ENCODE peak calls at places on chromosomes 7 and 10, in seven cellular contexts. One of them, this sample, is unnamed.

GRCh38 chr7:121872831-121873764 is at the start of gene PTPRZ1:
- DNase-seq in psoas muscle: peak
- DNase-seq in mesenchymal stem cell: peak
- DNase-seq in A549: peak
- DNase-seq in uterus: no peak
- DNase-seq in choroid plexus epithelial cell: peak
- DNase-seq in spleen: no peak
- DNase-seq in this sample: no peak

GRCh38 chr10:18501610-18502009 is 149.8 kb downstream of the NSUN6 start:
- DNase-seq in psoas muscle: no peak
- DNase-seq in spleen: no peak
- DNase-seq in mesenchymal stem cell: no peak
- DNase-seq in choroid plexus epithelial cell: no peak
- DNase-seq in uterus: no peak
- DNase-seq in A549: no peak
- DNase-seq in this sample: no peak

GRCh38 chr7:45407730-45408406 is 166.3 kb upstream of the ADCY1 start:
- DNase-seq in mesenchymal stem cell: no peak
- DNase-seq in spleen: no peak
- DNase-seq in choroid plexus epithelial cell: no peak
- DNase-seq in psoas muscle: no peak
- DNase-seq in A549: no peak
- DNase-seq in uterus: no peak
- DNase-seq in this sample: peak

GRCh38 chr10:75532253-75532924 is 101.0 kb downstream of the LRMDA start:
- DNase-seq in spleen: no peak
- DNase-seq in choroid plexus epithelial cell: peak
- DNase-seq in psoas muscle: no peak
- DNase-seq in A549: peak
- DNase-seq in uterus: no peak
- DNase-seq in mesenchymal stem cell: peak
- DNase-seq in this sample: peak

GRCh38 chr7:27181176-27181520 is 3.9 kb downstream of the HOXA11 start:
- DNase-seq in mesenchymal stem cell: no peak
- DNase-seq in choroid plexus epithelial cell: no peak
- DNase-seq in spleen: peak
- DNase-seq in A549: no peak
- DNase-seq in uterus: peak
- DNase-seq in psoas muscle: no peak
- DNase-seq in this sample: no peak

GRCh38 chr7:47651355-47652317 is 69.7 kb upstream of the TNS3 start:
- DNase-seq in mesenchymal stem cell: peak
- DNase-seq in psoas muscle: no peak
- DNase-seq in uterus: no peak
- DNase-seq in spleen: no peak
- DNase-seq in choroid plexus epithelial cell: peak
- DNase-seq in A549: peak
- DNase-seq in this sample: peak

GRCh38 chr7:151060416-151061234 is 1.2 kb downstream of the SLC4A2 start:
- DNase-seq in mesenchymal stem cell: peak
- DNase-seq in spleen: no peak
- DNase-seq in A549: peak
- DNase-seq in psoas muscle: no peak
- DNase-seq in uterus: peak
- DNase-seq in choroid plexus epithelial cell: peak
- DNase-seq in this sample: peak

GRCh38 chr7:157984914-157985163 is 602.8 kb downstream of the PTPRN2 start:
- DNase-seq in mesenchymal stem cell: no peak
- DNase-seq in A549: no peak
- DNase-seq in psoas muscle: no peak
- DNase-seq in choroid plexus epithelial cell: no peak
- DNase-seq in spleen: no peak
- DNase-seq in uterus: no peak
- DNase-seq in this sample: no peak

GRCh38 chr7:108650487-108650886 is 80.8 kb downstream of the DNAJB9 start:
- DNase-seq in A549: no peak
- DNase-seq in uterus: no peak
- DNase-seq in mesenchymal stem cell: no peak
- DNase-seq in spleen: no peak
- DNase-seq in psoas muscle: no peak
- DNase-seq in choroid plexus epithelial cell: peak
- DNase-seq in this sample: no peak

GRCh38 chr7:66522518-66522917 is 106.2 kb upstream of the KCTD7 start:
- DNase-seq in psoas muscle: no peak
- DNase-seq in A549: no peak
- DNase-seq in spleen: peak
- DNase-seq in uterus: no peak
- DNase-seq in choroid plexus epithelial cell: no peak
- DNase-seq in mesenchymal stem cell: no peak
- DNase-seq in this sample: peak

GRCh38 chr7:3063016-3063753 is 19.5 kb upstream of the CARD11 start:
- DNase-seq in A549: no peak
- DNase-seq in mesenchymal stem cell: no peak
- DNase-seq in psoas muscle: no peak
- DNase-seq in choroid plexus epithelial cell: no peak
- DNase-seq in uterus: no peak
- DNase-seq in spleen: peak
- DNase-seq in this sample: no peak

GRCh38 chr7:47968852-47969774 is 10.3 kb downstream of the HUS1 start:
- DNase-seq in mesenchymal stem cell: peak
- DNase-seq in choroid plexus epithelial cell: peak
- DNase-seq in psoas muscle: no peak
- DNase-seq in spleen: no peak
- DNase-seq in uterus: peak
- DNase-seq in A549: peak
- DNase-seq in this sample: peak

GRCh38 chr7:116727432-116728009 is 55.5 kb downstream of the MET start:
- DNase-seq in mesenchymal stem cell: no peak
- DNase-seq in spleen: no peak
- DNase-seq in choroid plexus epithelial cell: no peak
- DNase-seq in psoas muscle: no peak
- DNase-seq in uterus: no peak
- DNase-seq in A549: no peak
- DNase-seq in this sample: no peak

GRCh38 chr10:61475449-61475873 is 22.3 kb upstream of the TMEM26 start:
- DNase-seq in A549: no peak
- DNase-seq in psoas muscle: no peak
- DNase-seq in mesenchymal stem cell: peak
- DNase-seq in spleen: no peak
- DNase-seq in choroid plexus epithelial cell: peak
- DNase-seq in uterus: no peak
- DNase-seq in this sample: no peak

GRCh38 chr7:152891837-152892236 is 132.3 kb downstream of the ACTR3B start:
- DNase-seq in uterus: no peak
- DNase-seq in mesenchymal stem cell: no peak
- DNase-seq in choroid plexus epithelial cell: no peak
- DNase-seq in A549: no peak
- DNase-seq in spleen: no peak
- DNase-seq in psoas muscle: no peak
- DNase-seq in this sample: no peak

GRCh38 chr7:66250711-66251110 is 45.6 kb downstream of the TPST1 start:
- DNase-seq in choroid plexus epithelial cell: peak
- DNase-seq in mesenchymal stem cell: peak
- DNase-seq in psoas muscle: no peak
- DNase-seq in uterus: no peak
- DNase-seq in spleen: no peak
- DNase-seq in A549: peak
- DNase-seq in this sample: peak

GRCh38 chr7:1725199-1725701 is 55.2 kb downstream of the ELFN1 start:
- DNase-seq in psoas muscle: peak
- DNase-seq in A549: no peak
- DNase-seq in mesenchymal stem cell: no peak
- DNase-seq in spleen: no peak
- DNase-seq in uterus: no peak
- DNase-seq in choroid plexus epithelial cell: peak
- DNase-seq in this sample: no peak

GRCh38 chr10:129932182-129932581 is 31.9 kb downstream of the EBF3 start:
- DNase-seq in psoas muscle: peak
- DNase-seq in choroid plexus epithelial cell: no peak
- DNase-seq in mesenchymal stem cell: no peak
- DNase-seq in spleen: peak
- DNase-seq in uterus: no peak
- DNase-seq in A549: no peak
- DNase-seq in this sample: no peak

GRCh38 chr10:63407136-63407662 is 58.6 kb downstream of the JMJD1C start:
- DNase-seq in choroid plexus epithelial cell: no peak
- DNase-seq in A549: no peak
- DNase-seq in psoas muscle: no peak
- DNase-seq in uterus: no peak
- DNase-seq in mesenchymal stem cell: no peak
- DNase-seq in spleen: no peak
- DNase-seq in this sample: no peak

GRCh38 chr7:45085619-45086200 is 3.1 kb downstream of the NACAD start:
- DNase-seq in A549: no peak
- DNase-seq in mesenchymal stem cell: no peak
- DNase-seq in choroid plexus epithelial cell: no peak
- DNase-seq in psoas muscle: peak
- DNase-seq in uterus: no peak
- DNase-seq in spleen: peak
- DNase-seq in this sample: no peak

GRCh38 chr7:103680161-103681144 is 234.4 kb upstream of the SLC26A5 start:
- DNase-seq in psoas muscle: no peak
- DNase-seq in A549: no peak
- DNase-seq in mesenchymal stem cell: no peak
- DNase-seq in spleen: no peak
- DNase-seq in choroid plexus epithelial cell: no peak
- DNase-seq in uterus: no peak
- DNase-seq in this sample: no peak

DNA sequence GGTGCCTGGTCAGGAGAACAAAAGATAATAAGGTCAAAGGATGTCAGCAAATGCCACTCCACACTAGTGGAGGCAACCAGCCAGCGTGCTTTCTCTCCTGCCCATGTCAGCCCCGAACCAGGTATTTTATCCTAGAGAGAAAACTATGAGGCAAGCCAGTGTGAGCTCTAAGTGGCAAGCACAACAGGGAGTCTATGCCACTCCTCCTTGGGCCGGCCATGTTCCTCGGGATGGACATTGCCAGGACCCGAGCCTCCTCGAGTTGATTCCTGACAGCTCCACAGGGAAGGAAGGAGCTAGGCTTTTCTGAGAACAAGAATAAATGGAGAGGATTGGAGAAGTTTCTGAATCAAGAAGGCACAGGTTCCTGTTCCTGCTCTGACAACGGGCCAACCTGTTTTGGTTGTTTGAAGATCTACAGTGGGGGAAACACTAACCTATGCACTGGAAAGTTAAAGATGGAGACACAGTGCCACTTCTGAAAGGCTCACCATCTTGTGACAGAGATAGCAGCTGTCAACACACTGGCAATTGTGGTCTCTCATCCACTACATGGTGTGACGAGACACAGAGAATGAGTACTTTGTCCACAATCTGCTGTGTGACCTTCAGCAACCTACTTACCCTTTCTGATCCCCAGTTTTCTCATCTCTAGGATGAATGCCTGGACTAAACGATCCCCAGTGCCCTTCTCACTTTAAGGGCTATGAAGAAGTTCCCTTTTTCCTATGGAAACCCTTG is 28.8 kb downstream of the ABLIM1 start:
- DNase-seq in choroid plexus epithelial cell: no peak
- DNase-seq in uterus: no peak
- DNase-seq in psoas muscle: no peak
- DNase-seq in mesenchymal stem cell: no peak
- DNase-seq in spleen: no peak
- DNase-seq in A549: no peak
- DNase-seq in this sample: no peak
- H3K4me3 ChIP-seq in choroid plexus epithelial cell: no peak
- H3K4me3 ChIP-seq in uterus: no peak
- H3K4me3 ChIP-seq in psoas muscle: no peak
- H3K4me3 ChIP-seq in mesenchymal stem cell: no peak
- H3K4me3 ChIP-seq in spleen: no peak
- H3K4me3 ChIP-seq in A549: no peak
- H3K4me3 ChIP-seq in this sample: no peak

DNA sequence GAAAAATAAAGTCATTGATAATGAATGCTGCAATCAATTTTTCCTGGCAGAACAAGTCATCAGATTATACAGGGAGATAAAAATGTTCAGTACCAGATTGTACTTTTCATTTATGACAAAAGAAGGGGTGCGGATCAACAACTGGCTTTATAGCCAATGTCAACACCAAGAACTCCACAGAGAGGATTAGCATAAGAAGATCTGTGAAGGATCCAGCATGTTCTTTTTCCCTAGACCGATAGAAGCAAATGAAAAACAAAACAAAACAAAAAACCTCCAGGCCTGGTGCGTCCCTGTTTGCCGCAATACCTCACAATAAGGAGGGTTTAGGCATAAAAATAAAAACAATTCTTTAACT is 34.7 kb upstream of the PRKAR2B start:
- DNase-seq in A549: no peak
- DNase-seq in spleen: no peak
- DNase-seq in psoas muscle: no peak
- DNase-seq in uterus: no peak
- DNase-seq in mesenchymal stem cell: no peak
- DNase-seq in choroid plexus epithelial cell: no peak
- DNase-seq in this sample: no peak
- H3K4me3 ChIP-seq in A549: no peak
- H3K4me3 ChIP-seq in spleen: no peak
- H3K4me3 ChIP-seq in psoas muscle: no peak
- H3K4me3 ChIP-seq in uterus: no peak
- H3K4me3 ChIP-seq in mesenchymal stem cell: no peak
- H3K4me3 ChIP-seq in choroid plexus epithelial cell: no peak
- H3K4me3 ChIP-seq in this sample: no peak

DNA sequence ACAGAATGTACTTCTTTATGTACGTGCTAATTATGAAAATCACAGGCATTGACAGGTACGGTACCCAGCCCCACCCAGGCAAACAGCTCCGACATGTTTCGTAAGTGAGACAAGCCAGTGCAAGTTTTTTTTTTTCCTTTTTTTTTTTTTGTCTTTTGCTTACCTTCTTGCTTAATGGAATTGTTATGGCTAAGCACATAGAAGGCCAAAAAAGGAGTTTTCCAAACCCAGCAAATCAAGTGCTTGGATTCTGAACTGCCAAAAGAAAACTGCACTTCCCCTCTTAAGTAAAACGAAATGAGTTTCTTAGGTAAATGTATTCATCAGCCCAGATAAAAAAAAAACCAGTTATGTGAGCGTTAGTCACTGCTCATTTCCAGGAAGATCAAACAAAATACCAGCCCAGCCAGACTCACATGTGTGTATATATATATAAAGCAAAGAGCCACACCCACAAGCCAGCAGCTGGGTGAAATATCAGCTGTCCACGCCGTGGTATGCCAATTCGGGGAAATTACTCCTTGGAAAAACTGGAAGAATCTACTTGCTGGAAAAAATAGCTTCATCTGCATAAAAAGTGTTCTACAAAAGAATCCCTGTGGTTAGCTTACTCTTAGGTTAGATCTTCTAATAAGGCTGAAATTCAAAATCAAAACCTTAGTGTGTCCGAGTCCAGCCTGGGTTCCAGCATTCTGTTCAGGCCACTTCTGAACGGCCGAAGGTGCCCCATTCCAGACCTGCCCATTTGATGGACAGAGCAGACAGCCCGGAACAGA is 8.0 kb downstream of the KLF6 start:
- DNase-seq in spleen: no peak
- DNase-seq in choroid plexus epithelial cell: peak
- DNase-seq in psoas muscle: no peak
- DNase-seq in mesenchymal stem cell: peak
- DNase-seq in uterus: peak
- DNase-seq in A549: no peak
- DNase-seq in this sample: no peak
- H3K4me3 ChIP-seq in spleen: no peak
- H3K4me3 ChIP-seq in choroid plexus epithelial cell: no peak
- H3K4me3 ChIP-seq in psoas muscle: peak
- H3K4me3 ChIP-seq in mesenchymal stem cell: no peak
- H3K4me3 ChIP-seq in uterus: no peak
- H3K4me3 ChIP-seq in A549: no peak
- H3K4me3 ChIP-seq in this sample: no peak

GRCh38 chr10:43398939-43399871 is 9.8 kb downstream of the HNRNPF start:
- DNase-seq in mesenchymal stem cell: peak
- DNase-seq in spleen: no peak
- DNase-seq in psoas muscle: no peak
- DNase-seq in choroid plexus epithelial cell: peak
- DNase-seq in uterus: no peak
- DNase-seq in A549: no peak
- DNase-seq in this sample: peak
- H3K4me3 ChIP-seq in mesenchymal stem cell: no peak
- H3K4me3 ChIP-seq in spleen: no peak
- H3K4me3 ChIP-seq in psoas muscle: no peak
- H3K4me3 ChIP-seq in choroid plexus epithelial cell: no peak
- H3K4me3 ChIP-seq in uterus: no peak
- H3K4me3 ChIP-seq in A549: no peak
- H3K4me3 ChIP-seq in this sample: peak